ENCODE peak calls at places on chromosomes 12 and 14, in nine cellular contexts. I is HFFc6, E is brain microvascular endothelial cell, Y is IMR-90, S is activated B cell treated with CpG ODN at 0.5 μM for 24 hours, G is astrocyte of the spinal cord, V is spleen, P is glutamatergic neuron, O is neural progenitor cell. R is an unnamed sample.

GRCh38 chr14:93954900-93955891 is 21.2 kb downstream of the ASB2 start:
- DNase-seq in I (no peak), E (no peak), Y (no peak), S (no peak), G (no peak), V (peak; percentile 90), P (no peak), O (no peak), R (no peak)

GRCh38 chr14:105484997-105485393 is 1.7 kb upstream of the CRIP1 start:
- DNase-seq in I (no peak), E (no peak), Y (no peak), S (no peak), G (no peak), V (no peak), P (no peak), O (no peak), R (no peak)

GRCh38 chr12:116319316-116319715 is 41.8 kb upstream of the MED13L start:
- DNase-seq in I (no peak), E (no peak), Y (peak; percentile 36), S (no peak), G (peak; percentile 43), V (no peak), P (no peak), O (no peak), R (no peak)

GRCh38 chr14:83828406-83828805 is 1701.5 kb upstream of the FLRT2 start:
- DNase-seq in I (no peak), E (peak; percentile 16), Y (peak; percentile 55), S (no peak), G (no peak), V (no peak), P (no peak), O (no peak), R (no peak)

GRCh38 chr12:94263011-94263786 is 114.8 kb downstream of the PLXNC1 start:
- DNase-seq in I (no peak), E (no peak), Y (no peak), S (peak; percentile 30), G (no peak), V (peak; percentile 84), P (no peak), O (no peak), R (no peak)

GRCh38 chr12:118495296-118495695 is 118.9 kb downstream of the SUDS3 start:
- DNase-seq in I (no peak), E (no peak), Y (no peak), S (no peak), G (no peak), V (no peak), P (no peak), O (no peak), R (no peak)

GRCh38 chr12:12786371-12786715 is 884 bp downstream of the APOLD1 start:
- DNase-seq in I (no peak), E (no peak), Y (no peak), S (no peak), G (no peak), V (no peak), P (no peak), O (no peak), R (no peak)

GRCh38 chr12:24948816-24949722 is at the start of gene BCAT1:
- DNase-seq in I (peak; percentile 68), E (peak; percentile 85), Y (peak; percentile 88), S (peak; percentile 64), G (peak; percentile 86), V (peak; percentile 90), P (peak; percentile 91), O (peak; percentile 87), R (peak; percentile 80)

GRCh38 chr14:75487155-75487671 is 35.1 kb upstream of the BATF start:
- DNase-seq in I (no peak), E (no peak), Y (no peak), S (no peak), G (no peak), V (no peak), P (no peak), O (no peak), R (peak; percentile 7)

GRCh38 chr14:51852541-51852940 is 7.9 kb upstream of the GNG2 start:
- DNase-seq in I (no peak), E (no peak), Y (peak; percentile 61), S (no peak), G (no peak), V (no peak), P (no peak), O (no peak), R (no peak)

GRCh38 chr14:92294506-92294905 is 28.5 kb upstream of the SLC24A4 start:
- DNase-seq in I (no peak), E (no peak), Y (no peak), S (no peak), G (no peak), V (no peak), P (no peak), O (no peak), R (no peak)

GRCh38 chr14:75987201-75987970 is 1.8 kb downstream of the IFT43 start:
- DNase-seq in I (no peak), E (no peak), Y (no peak), S (no peak), G (no peak), V (no peak), P (no peak), O (no peak), R (no peak)

GRCh38 chr12:51393676-51394545 is 2.7 kb upstream of the GALNT6 start:
- DNase-seq in I (peak; percentile 98), E (peak; percentile 67), Y (peak; percentile 96), S (no peak), G (peak; percentile 73), V (no peak), P (no peak), O (no peak), R (no peak)

GRCh38 chr12:109165599-109165998 is 49.2 kb downstream of the ACACB start:
- DNase-seq in I (no peak), E (no peak), Y (peak; percentile 75), S (no peak), G (no peak), V (no peak), P (no peak), O (no peak), R (no peak)

GRCh38 chr14:59429798-59430197 is 35.4 kb downstream of the GPR135 start:
- DNase-seq in I (no peak), E (no peak), Y (no peak), S (no peak), G (no peak), V (no peak), P (no peak), O (no peak), R (no peak)

GRCh38 chr14:59427653-59428578 is 37.3 kb downstream of the GPR135 start:
- DNase-seq in I (peak; percentile 45), E (peak; percentile 76), Y (no peak), S (no peak), G (no peak), V (peak; percentile 69), P (no peak), O (no peak), R (no peak)

GRCh38 chr14:59424707-59425106 is 40.5 kb downstream of the GPR135 start:
- DNase-seq in I (no peak), E (no peak), Y (no peak), S (no peak), G (no peak), V (no peak), P (no peak), O (peak; percentile 7), R (no peak)

GRCh38 chr14:59425322-59425945 is 39.7 kb downstream of the GPR135 start:
- DNase-seq in I (peak; percentile 13), E (no peak), Y (peak; percentile 57), S (no peak), G (no peak), V (no peak), P (no peak), O (no peak), R (no peak)

GRCh38 chr14:59428581-59429012 is 36.6 kb downstream of the GPR135 start:
- DNase-seq in I (peak; percentile 42), E (peak; percentile 67), Y (peak; percentile 83), S (no peak), G (peak; percentile 81), V (no peak), P (no peak), O (no peak), R (no peak)
- TF ChIP-seq CTCF in I (peak; percentile 70), E (peak; percentile 61), Y (peak; percentile 29), S (no peak), G (peak; percentile 53), V (no peak), P (no peak), O (no peak), R (no peak)

GRCh38 chr14:53437858-53438257 is 284.7 kb upstream of the DDHD1 start:
- DNase-seq in I (no peak), E (no peak), Y (no peak), S (no peak), G (no peak), V (no peak), P (no peak), O (no peak), R (no peak)

GRCh38 chr14:53430870-53431269 is 277.7 kb upstream of the DDHD1 start:
- DNase-seq in I (no peak), E (no peak), Y (peak; percentile 41), S (no peak), G (peak; percentile 9), V (no peak), P (no peak), O (no peak), R (no peak)

GRCh38 chr14:53432378-53432802 is 279.3 kb upstream of the DDHD1 start:
- DNase-seq in I (peak; percentile 35), E (peak; percentile 6), Y (peak; percentile 60), S (no peak), G (peak; percentile 46), V (no peak), P (peak; percentile 40), O (peak; percentile 71), R (no peak)
- TF ChIP-seq CTCF in I (peak; percentile 90), E (peak; percentile 78), Y (peak; percentile 71), S (no peak), G (peak; percentile 72), V (no peak), P (peak; percentile 90), O (peak; percentile 86), R (peak; percentile 20)

DNA sequence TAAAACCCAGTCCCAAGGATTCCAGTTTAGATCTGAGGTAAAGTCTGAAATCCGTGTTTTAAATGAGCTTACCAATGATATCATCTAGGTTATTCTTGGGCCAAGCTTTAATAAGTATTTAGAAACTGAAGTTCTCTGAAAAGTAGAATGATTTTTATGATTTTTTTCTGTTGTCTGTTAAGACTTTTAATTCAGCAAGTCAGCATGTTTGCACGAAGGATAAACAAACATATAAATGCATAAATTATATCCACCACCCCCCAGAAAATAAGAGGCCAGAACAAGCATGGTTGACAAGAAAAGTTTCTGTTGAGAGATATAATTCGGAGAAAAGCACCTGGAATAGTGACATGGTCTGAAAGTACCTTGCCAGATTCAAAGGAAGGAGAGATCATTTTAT is 655.7 kb downstream of the NOVA1 start:
- DNase-seq in I (no peak), E (no peak), Y (no peak), S (no peak), G (no peak), V (no peak), P (no peak), O (no peak), R (no peak)
- TF ChIP-seq CTCF in I (no peak), E (no peak), Y (no peak), S (no peak), G (no peak), V (no peak), P (no peak), O (no peak), R (no peak)

DNA sequence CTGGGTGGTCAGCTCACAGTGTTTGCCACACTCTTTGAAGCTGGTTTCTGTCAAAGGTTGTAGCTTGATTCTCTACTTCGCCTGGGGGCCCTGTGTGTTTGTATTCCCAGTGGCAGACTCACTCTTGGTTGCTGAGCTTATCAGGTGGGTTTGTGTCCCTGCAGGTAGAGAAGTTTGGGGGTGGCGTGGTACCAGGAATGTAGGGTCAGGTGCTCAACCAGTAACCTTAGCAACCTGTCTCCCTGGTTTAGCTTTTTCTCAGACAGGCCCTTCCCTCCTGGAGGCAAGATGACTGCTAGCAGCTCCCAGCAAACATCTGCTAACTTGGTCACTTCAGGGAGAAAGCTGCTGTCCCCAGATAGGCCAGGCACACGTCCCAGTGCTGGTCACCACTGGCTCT is 352.2 kb downstream of the AACS start:
- DNase-seq in I (no peak), E (no peak), Y (no peak), S (no peak), G (no peak), V (no peak), P (no peak), O (no peak), R (no peak)
- TF ChIP-seq CTCF in I (no peak), E (no peak), Y (no peak), S (no peak), G (no peak), V (no peak), P (no peak), O (no peak), R (no peak)